ENCODE peak calls at places on chromosome X, in ten cellular contexts. One of them, this sample, is unnamed.

GRCh38 chrX:1576201-1577101 is 15.0 kb upstream of the AKAP17A start:
- DNase-seq in stimulated activated CD4-positive, alpha-beta T cell treated with anti-CD3 and anti-CD28 coated beads, Interleukin-2, amount 100 ng/mL, for 48 hours: no peak
- DNase-seq in activated CD4-positive, alpha-beta T cell treated with anti-CD3 and anti-CD28 coated beads, Interleukin-2, amount 50 U/mL, for 24 hours: no peak
- DNase-seq in epithelial cell of esophagus: no peak
- DNase-seq in germinal center: no peak
- DNase-seq in GM12878: no peak
- DNase-seq in NCI-H1930: no peak
- DNase-seq in stimulated activated CD8-positive, alpha-beta memory T cell treated with anti-CD3 and anti-CD28 coated beads, Interleukin-7, amount 100 ng/mL, for 4 hours: no peak
- DNase-seq in RWPE1: no peak
- DNase-seq in GM13977: no peak
- DNase-seq in this sample: no peak

GRCh38 chrX:135095715-135096114 is 24.6 kb downstream of the ETDB start:
- DNase-seq in stimulated activated CD4-positive, alpha-beta T cell treated with anti-CD3 and anti-CD28 coated beads, Interleukin-2, amount 100 ng/mL, for 48 hours: no peak
- DNase-seq in activated CD4-positive, alpha-beta T cell treated with anti-CD3 and anti-CD28 coated beads, Interleukin-2, amount 50 U/mL, for 24 hours: no peak
- DNase-seq in epithelial cell of esophagus: no peak
- DNase-seq in germinal center: no peak
- DNase-seq in GM12878: no peak
- DNase-seq in NCI-H1930: no peak
- DNase-seq in stimulated activated CD8-positive, alpha-beta memory T cell treated with anti-CD3 and anti-CD28 coated beads, Interleukin-7, amount 100 ng/mL, for 4 hours: no peak
- DNase-seq in RWPE1: no peak
- DNase-seq in GM13977: no peak
- DNase-seq in this sample: no peak

GRCh38 chrX:30615229-30615628 is 37.7 kb upstream of the TASL start:
- DNase-seq in stimulated activated CD4-positive, alpha-beta T cell treated with anti-CD3 and anti-CD28 coated beads, Interleukin-2, amount 100 ng/mL, for 48 hours: no peak
- DNase-seq in activated CD4-positive, alpha-beta T cell treated with anti-CD3 and anti-CD28 coated beads, Interleukin-2, amount 50 U/mL, for 24 hours: no peak
- DNase-seq in epithelial cell of esophagus: peak; percentile 67
- DNase-seq in germinal center: no peak
- DNase-seq in GM12878: no peak
- DNase-seq in NCI-H1930: no peak
- DNase-seq in stimulated activated CD8-positive, alpha-beta memory T cell treated with anti-CD3 and anti-CD28 coated beads, Interleukin-7, amount 100 ng/mL, for 4 hours: no peak
- DNase-seq in RWPE1: no peak
- DNase-seq in GM13977: no peak
- DNase-seq in this sample: no peak

GRCh38 chrX:13081385-13082285 is 37.2 kb upstream of the FAM9C start:
- DNase-seq in stimulated activated CD4-positive, alpha-beta T cell treated with anti-CD3 and anti-CD28 coated beads, Interleukin-2, amount 100 ng/mL, for 48 hours: no peak
- DNase-seq in activated CD4-positive, alpha-beta T cell treated with anti-CD3 and anti-CD28 coated beads, Interleukin-2, amount 50 U/mL, for 24 hours: no peak
- DNase-seq in epithelial cell of esophagus: no peak
- DNase-seq in germinal center: no peak
- DNase-seq in GM12878: peak; percentile 77
- DNase-seq in NCI-H1930: no peak
- DNase-seq in stimulated activated CD8-positive, alpha-beta memory T cell treated with anti-CD3 and anti-CD28 coated beads, Interleukin-7, amount 100 ng/mL, for 4 hours: no peak
- DNase-seq in RWPE1: no peak
- DNase-seq in GM13977: peak; percentile 23
- DNase-seq in this sample: no peak

GRCh38 chrX:153972368-153973126 is at the start of gene TMEM187:
- DNase-seq in stimulated activated CD4-positive, alpha-beta T cell treated with anti-CD3 and anti-CD28 coated beads, Interleukin-2, amount 100 ng/mL, for 48 hours: peak; percentile 87
- DNase-seq in activated CD4-positive, alpha-beta T cell treated with anti-CD3 and anti-CD28 coated beads, Interleukin-2, amount 50 U/mL, for 24 hours: peak; percentile 66
- DNase-seq in epithelial cell of esophagus: peak; percentile 82
- DNase-seq in germinal center: peak; percentile 86
- DNase-seq in GM12878: peak; percentile 75
- DNase-seq in NCI-H1930: peak; percentile 88
- DNase-seq in stimulated activated CD8-positive, alpha-beta memory T cell treated with anti-CD3 and anti-CD28 coated beads, Interleukin-7, amount 100 ng/mL, for 4 hours: peak; percentile 87
- DNase-seq in RWPE1: peak; percentile 84
- DNase-seq in GM13977: peak; percentile 96
- DNase-seq in this sample: peak; percentile 52

GRCh38 chrX:103565752-103566151 is 19.6 kb upstream of the TCEAL4 start:
- DNase-seq in stimulated activated CD4-positive, alpha-beta T cell treated with anti-CD3 and anti-CD28 coated beads, Interleukin-2, amount 100 ng/mL, for 48 hours: no peak
- DNase-seq in activated CD4-positive, alpha-beta T cell treated with anti-CD3 and anti-CD28 coated beads, Interleukin-2, amount 50 U/mL, for 24 hours: no peak
- DNase-seq in epithelial cell of esophagus: peak; percentile 48
- DNase-seq in germinal center: no peak
- DNase-seq in GM12878: no peak
- DNase-seq in NCI-H1930: no peak
- DNase-seq in stimulated activated CD8-positive, alpha-beta memory T cell treated with anti-CD3 and anti-CD28 coated beads, Interleukin-7, amount 100 ng/mL, for 4 hours: no peak
- DNase-seq in RWPE1: no peak
- DNase-seq in GM13977: no peak
- DNase-seq in this sample: no peak

GRCh38 chrX:136185409-136186022 is 38.2 kb downstream of the FHL1 start:
- DNase-seq in stimulated activated CD4-positive, alpha-beta T cell treated with anti-CD3 and anti-CD28 coated beads, Interleukin-2, amount 100 ng/mL, for 48 hours: no peak
- DNase-seq in activated CD4-positive, alpha-beta T cell treated with anti-CD3 and anti-CD28 coated beads, Interleukin-2, amount 50 U/mL, for 24 hours: no peak
- DNase-seq in epithelial cell of esophagus: no peak
- DNase-seq in germinal center: no peak
- DNase-seq in GM12878: no peak
- DNase-seq in NCI-H1930: no peak
- DNase-seq in stimulated activated CD8-positive, alpha-beta memory T cell treated with anti-CD3 and anti-CD28 coated beads, Interleukin-7, amount 100 ng/mL, for 4 hours: no peak
- DNase-seq in RWPE1: no peak
- DNase-seq in GM13977: no peak
- DNase-seq in this sample: no peak

GRCh38 chrX:20527458-20528099 is 260.9 kb upstream of the RPS6KA3 start:
- DNase-seq in stimulated activated CD4-positive, alpha-beta T cell treated with anti-CD3 and anti-CD28 coated beads, Interleukin-2, amount 100 ng/mL, for 48 hours: no peak
- DNase-seq in activated CD4-positive, alpha-beta T cell treated with anti-CD3 and anti-CD28 coated beads, Interleukin-2, amount 50 U/mL, for 24 hours: no peak
- DNase-seq in epithelial cell of esophagus: peak; percentile 27
- DNase-seq in germinal center: peak; percentile 7
- DNase-seq in GM12878: no peak
- DNase-seq in NCI-H1930: peak; percentile 1
- DNase-seq in stimulated activated CD8-positive, alpha-beta memory T cell treated with anti-CD3 and anti-CD28 coated beads, Interleukin-7, amount 100 ng/mL, for 4 hours: no peak
- DNase-seq in RWPE1: peak; percentile 31
- DNase-seq in GM13977: peak; percentile 37
- DNase-seq in this sample: peak; percentile 8

GRCh38 chrX:20362268-20363002 is 95.7 kb upstream of the RPS6KA3 start:
- DNase-seq in stimulated activated CD4-positive, alpha-beta T cell treated with anti-CD3 and anti-CD28 coated beads, Interleukin-2, amount 100 ng/mL, for 48 hours: no peak
- DNase-seq in activated CD4-positive, alpha-beta T cell treated with anti-CD3 and anti-CD28 coated beads, Interleukin-2, amount 50 U/mL, for 24 hours: no peak
- DNase-seq in epithelial cell of esophagus: peak; percentile 72
- DNase-seq in germinal center: no peak
- DNase-seq in GM12878: no peak
- DNase-seq in NCI-H1930: peak; percentile 60
- DNase-seq in stimulated activated CD8-positive, alpha-beta memory T cell treated with anti-CD3 and anti-CD28 coated beads, Interleukin-7, amount 100 ng/mL, for 4 hours: no peak
- DNase-seq in RWPE1: no peak
- DNase-seq in GM13977: no peak
- DNase-seq in this sample: no peak

GRCh38 chrX:145213504-145213903 is 33.8 kb upstream of the SPANXN1 start:
- DNase-seq in stimulated activated CD4-positive, alpha-beta T cell treated with anti-CD3 and anti-CD28 coated beads, Interleukin-2, amount 100 ng/mL, for 48 hours: peak; percentile 1
- DNase-seq in activated CD4-positive, alpha-beta T cell treated with anti-CD3 and anti-CD28 coated beads, Interleukin-2, amount 50 U/mL, for 24 hours: no peak
- DNase-seq in epithelial cell of esophagus: peak; percentile 1
- DNase-seq in germinal center: no peak
- DNase-seq in GM12878: no peak
- DNase-seq in NCI-H1930: no peak
- DNase-seq in stimulated activated CD8-positive, alpha-beta memory T cell treated with anti-CD3 and anti-CD28 coated beads, Interleukin-7, amount 100 ng/mL, for 4 hours: no peak
- DNase-seq in RWPE1: peak; percentile 1
- DNase-seq in GM13977: no peak
- DNase-seq in this sample: no peak

GRCh38 chrX:134406230-134406794 is 53.7 kb upstream of the HPRT1 start:
- DNase-seq in stimulated activated CD4-positive, alpha-beta T cell treated with anti-CD3 and anti-CD28 coated beads, Interleukin-2, amount 100 ng/mL, for 48 hours: no peak
- DNase-seq in activated CD4-positive, alpha-beta T cell treated with anti-CD3 and anti-CD28 coated beads, Interleukin-2, amount 50 U/mL, for 24 hours: no peak
- DNase-seq in epithelial cell of esophagus: no peak
- DNase-seq in germinal center: no peak
- DNase-seq in GM12878: no peak
- DNase-seq in NCI-H1930: no peak
- DNase-seq in stimulated activated CD8-positive, alpha-beta memory T cell treated with anti-CD3 and anti-CD28 coated beads, Interleukin-7, amount 100 ng/mL, for 4 hours: no peak
- DNase-seq in RWPE1: no peak
- DNase-seq in GM13977: no peak
- DNase-seq in this sample: no peak